ENCODE peak calls at places on chromosomes 11 and 22, in five cellular contexts. W is small intestine, Q is cardiac muscle cell, K is fibroblast of lung, E is neuronal stem cell. H is an unnamed sample. For H3K36me3, the result is how much of the 10 kb centered on the place peaks cover.

GRCh38 chr11:75826463-75827220 is 11.6 kb downstream of the UVRAG start:
- DNase-seq in W (no peak), E (no peak), Q (no peak), K (peak), H (no peak)

GRCh38 chr11:126989942-126990715 is 10.4 kb downstream of the KIRREL3 start:
- DNase-seq in Q (peak), W (peak), K (peak), E (peak), H (peak)

GRCh38 chr22:29205598-29206371 is at the start of gene EMID1:
- DNase-seq in Q (peak), K (peak), W (peak), E (peak), H (peak)

GRCh38 chr11:96168623-96169022 is 174.4 kb downstream of the MAML2 start:
- DNase-seq in K (peak), E (no peak), Q (no peak), W (no peak), H (no peak)

GRCh38 chr22:48832592-48832991 is 995.1 kb downstream of the BRD1 start:
- DNase-seq in K (no peak), Q (no peak), E (no peak), W (no peak), H (no peak)

GRCh38 chr22:48492371-48493320 is 1335.0 kb downstream of the BRD1 start:
- DNase-seq in E (peak), W (peak), Q (peak), K (peak), H (peak)

GRCh38 chr11:60316317-60316716 is 10.7 kb upstream of the MS4A6E start:
- DNase-seq in Q (no peak), W (no peak), K (no peak), E (no peak), H (no peak)

GRCh38 chr11:32584921-32585320 is 1.3 kb downstream of the EIF3M start:
- DNase-seq in W (peak), K (peak), E (peak), Q (peak), H (no peak)

GRCh38 chr11:62492586-62492985 is 54.0 kb downstream of the AHNAK start:
- DNase-seq in K (no peak), E (no peak), W (no peak), Q (no peak), H (no peak)

GRCh38 chr22:47168900-47169800 is 406.7 kb downstream of the TBC1D22A start:
- DNase-seq in W (no peak), Q (no peak), K (peak), E (no peak), H (peak)

GRCh38 chr22:39177791-39178190 is 25.3 kb upstream of the CBX7 start:
- DNase-seq in E (no peak), K (no peak), W (no peak), Q (no peak), H (no peak)

GRCh38 chr11:132126973-132127900 is 756.8 kb downstream of the NTM start:
- DNase-seq in W (peak), E (peak), Q (peak), K (peak), H (peak)

GRCh38 chr22:41687901-41688364 is 734 bp downstream of the SNU13 start:
- DNase-seq in Q (peak), K (peak), E (no peak), W (peak), H (peak)

GRCh38 chr11:17609536-17610401 is 62.7 kb downstream of the OTOG start:
- DNase-seq in K (no peak), E (no peak), W (no peak), Q (no peak), H (no peak)

DNA sequence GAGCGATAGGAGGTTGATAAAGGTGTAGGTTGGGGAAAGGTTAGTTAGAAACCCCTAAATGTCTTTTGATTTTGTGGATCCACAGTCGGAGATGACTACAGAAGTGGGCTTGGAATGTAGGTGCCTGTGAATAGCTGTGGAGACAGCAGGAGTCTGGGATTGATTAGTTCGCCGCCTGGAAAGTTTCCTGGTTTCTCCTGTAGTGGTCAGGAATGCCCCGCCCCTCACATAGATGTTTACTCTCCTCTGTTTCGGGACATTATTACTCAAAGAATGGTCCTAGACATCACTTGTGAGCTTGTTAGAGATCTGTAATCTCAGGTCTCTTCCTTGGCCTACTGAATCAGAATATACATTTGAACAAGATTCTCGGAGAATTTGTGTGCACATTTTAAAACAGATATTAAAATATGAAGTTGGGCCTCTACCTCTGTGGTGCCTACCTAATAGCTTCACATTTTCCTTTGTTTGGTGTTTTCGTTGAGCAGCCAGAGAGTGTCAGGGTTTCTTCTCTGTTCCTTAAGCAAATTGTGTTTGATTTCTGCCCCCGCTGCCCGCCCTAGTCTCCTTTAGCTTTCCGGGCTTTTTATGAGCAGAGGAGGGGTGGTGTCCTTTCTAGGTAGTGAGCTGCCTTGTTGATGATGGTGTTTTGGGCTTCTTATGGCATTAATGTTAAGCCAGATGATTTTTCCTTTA is 89.4 kb downstream of the PPP6R3 start:
- DNase-seq in Q (no peak), E (no peak), K (peak), W (no peak), H (no peak)
- H3K36me3 ChIP-seq in Q (under half), E (half or more), K (under half), W (under half), H (under half)

GRCh38 chr22:20284471-20285086 is 16.5 kb upstream of the RTN4R start:
- DNase-seq in Q (no peak), W (no peak), K (no peak), E (no peak), H (no peak)

GRCh38 chr22:20283674-20284066 is 15.6 kb upstream of the RTN4R start:
- DNase-seq in E (no peak), W (no peak), Q (no peak), K (no peak), H (no peak)

GRCh38 chr22:20281891-20282290 is 13.8 kb upstream of the RTN4R start:
- DNase-seq in K (no peak), Q (no peak), W (no peak), E (no peak), H (no peak)

GRCh38 chr22:20280866-20281265 is 12.7 kb upstream of the RTN4R start:
- DNase-seq in E (no peak), W (no peak), Q (no peak), K (no peak), H (no peak)

GRCh38 chr22:20282901-20283673 is 15.0 kb upstream of the RTN4R start:
- DNase-seq in K (no peak), W (no peak), E (no peak), Q (no peak), H (no peak)
- H3K36me3 ChIP-seq in K (under half), W (under half), E (under half), Q (under half), H (under half)

GRCh38 chr11:90318651-90319050 is 95.8 kb upstream of the CHORDC1 start:
- DNase-seq in W (no peak), Q (no peak), K (no peak), E (no peak), H (no peak)
- H3K36me3 ChIP-seq in W (under half), Q (under half), K (under half), E (under half), H (under half)

GRCh38 chr22:20117656-20118571 is 888 bp upstream of the TRMT2A start:
- DNase-seq in E (no peak), K (peak), W (no peak), Q (peak), H (peak)
- H3K36me3 ChIP-seq in E (half or more), K (under half), W (under half), Q (under half), H (under half)

GRCh38 chr22:17083255-17083654 is 1.5 kb upstream of the IL17RA start:
- DNase-seq in E (no peak), W (no peak), Q (no peak), K (no peak), H (no peak)
- H3K36me3 ChIP-seq in E (under half), W (under half), Q (under half), K (under half), H (under half)

H was measured in transverse colon.